ENCODE peak calls at places on chromosomes 6 and 20, in six cellular contexts. H, A, J, F, P and M are unnamed samples.

GRCh38 chr6:166925141-166925996 is 31.0 kb downstream of the RNASET2 start:
- DNase-seq in F (no peak), A (no peak), P (no peak), H (no peak), J (no peak), M (no peak)

GRCh38 chr6:82040405-82041221 is 206.9 kb downstream of the IBTK start:
- DNase-seq in J (no peak), H (peak; percentile 19), A (no peak), P (no peak), F (no peak), M (peak; percentile 30)

GRCh38 chr20:57738484-57738883 is 28.7 kb upstream of the PMEPA1 start:
- DNase-seq in F (no peak), H (no peak), P (no peak), J (no peak), A (no peak), M (no peak)

GRCh38 chr20:23937303-23938117 is 51.1 kb downstream of the GGTLC1 start:
- DNase-seq in H (peak; percentile 40), F (peak; percentile 26), A (no peak), P (peak; percentile 39), J (no peak), M (peak; percentile 76)

GRCh38 chr20:43949248-43949647 is 34.6 kb downstream of the TOX2 start:
- DNase-seq in P (no peak), A (no peak), J (no peak), H (no peak), F (no peak), M (no peak)

GRCh38 chr6:138088307-138088744 is 18.9 kb downstream of the PERP start:
- DNase-seq in J (no peak), H (no peak), P (no peak), F (no peak), A (no peak), M (no peak)

GRCh38 chr20:19699132-19699971 is 58.7 kb upstream of the RIN2 start:
- DNase-seq in A (no peak), P (no peak), H (no peak), J (no peak), F (no peak), M (no peak)

GRCh38 chr6:52361347-52361944 is 505 bp upstream of the PAQR8 start:
- DNase-seq in F (peak; percentile 46), J (no peak), A (peak; percentile 18), P (peak; percentile 16), H (peak; percentile 58), M (no peak)

GRCh38 chr6:125300992-125301434 is 754 bp downstream of the HDDC2 start:
- DNase-seq in J (no peak), F (no peak), P (no peak), A (no peak), H (peak; percentile 25), M (no peak)

GRCh38 chr6:125041740-125042459 is 79.7 kb downstream of the RNF217 start:
- DNase-seq in H (no peak), A (no peak), P (no peak), J (no peak), F (no peak), M (no peak)

GRCh38 chr6:106085984-106086832 is at the start of gene PRDM1:
- DNase-seq in A (peak; percentile 84), F (peak; percentile 90), J (peak; percentile 59), P (peak; percentile 78), H (peak; percentile 95), M (peak; percentile 92)

GRCh38 chr6:68638225-68638900 is 3.3 kb downstream of the ADGRB3 start:
- DNase-seq in H (peak; percentile 16), A (no peak), J (no peak), F (peak; percentile 11), P (no peak), M (no peak)

GRCh38 chr6:52560462-52560861 is 16.4 kb downstream of the TRAM2 start:
- DNase-seq in P (no peak), A (no peak), F (no peak), H (no peak), J (no peak), M (no peak)

GRCh38 chr6:7129784-7130569 is 22.2 kb downstream of the RREB1 start:
- DNase-seq in P (no peak), H (peak; percentile 94), A (no peak), J (no peak), F (no peak), M (peak; percentile 16)

GRCh38 chr20:4064118-4064962 is 49.0 kb upstream of the RNF24 start:
- DNase-seq in F (no peak), A (no peak), P (no peak), J (no peak), H (peak; percentile 88), M (no peak)

GRCh38 chr6:121222656-121223055 is 111.6 kb downstream of the TBC1D32 start:
- DNase-seq in J (no peak), H (no peak), F (no peak), A (no peak), P (no peak), M (no peak)

GRCh38 chr6:167031082-167031709 is 32.0 kb downstream of the CEP43 start:
- DNase-seq in J (no peak), F (no peak), H (no peak), A (no peak), P (no peak), M (no peak)

GRCh38 chr6:11194399-11195274 is 37.8 kb downstream of the NEDD9 start:
- DNase-seq in P (no peak), F (no peak), A (no peak), J (no peak), H (no peak), M (no peak)

GRCh38 chr20:17969884-17970409 is 1.1 kb downstream of the MGME1 start:
- DNase-seq in H (peak; percentile 91), J (no peak), A (peak; percentile 36), F (peak; percentile 52), P (no peak), M (peak; percentile 57)

GRCh38 chr6:166614171-166614583 is 12.9 kb downstream of the RPS6KA2 start:
- DNase-seq in P (no peak), H (no peak), F (no peak), A (no peak), J (no peak), M (no peak)

GRCh38 chr6:114216789-114217467 is 125.9 kb downstream of the HS3ST5 start:
- DNase-seq in F (no peak), H (no peak), P (no peak), J (no peak), A (no peak), M (no peak)

GRCh38 chr20:48818481-48818987 is 9.3 kb downstream of the PREX1 start:
- DNase-seq in P (no peak), A (no peak), F (peak; percentile 53), H (no peak), J (no peak), M (peak; percentile 44)

GRCh38 chr20:34082232-34082887 is 29.7 kb downstream of the EIF2S2 start:
- DNase-seq in H (no peak), A (no peak), P (no peak), J (no peak), F (no peak), M (no peak)

GRCh38 chr6:39152247-39152646 is 37.3 kb upstream of the SAYSD1 start:
- DNase-seq in A (no peak), J (no peak), H (peak; percentile 43), P (no peak), F (no peak), M (no peak)

GRCh38 chr6:85096976-85097375 is 332.6 kb upstream of the TBX18 start:
- DNase-seq in P (no peak), A (no peak), F (no peak), H (no peak), J (no peak), M (no peak)

GRCh38 chr6:155706341-155706740 is 250.7 kb upstream of the NOX3 start:
- DNase-seq in A (no peak), F (no peak), H (no peak), J (no peak), P (no peak), M (no peak)

GRCh38 chr20:31826074-31826473 is 6.9 kb downstream of the MYLK2 start:
- DNase-seq in F (no peak), A (no peak), H (no peak), J (no peak), P (no peak), M (no peak)

GRCh38 chr20:4470375-4470774 is 251.3 kb upstream of the PRND start:
- DNase-seq in F (no peak), P (no peak), J (no peak), H (no peak), A (no peak), M (no peak)